ENCODE peak calls at places on chromosomes 16 and 17, in four cellular contexts. I, X, Y and N are unnamed samples.

GRCh38 chr16:85428899-85429775 is 184.0 kb upstream of the GSE1 start:
- DNase-seq in Y (no peak), I (no peak), X (no peak), N (no peak)

GRCh38 chr17:62708587-62708986 is 81.1 kb downstream of the MRC2 start:
- DNase-seq in I (no peak), Y (no peak), X (no peak), N (no peak)

GRCh38 chr16:11328172-11329079 is 16.8 kb upstream of the RMI2 start:
- DNase-seq in I (peak), Y (peak), X (peak), N (peak)

GRCh38 chr16:84159006-84159405 is 13.9 kb downstream of the DNAAF1 start:
- DNase-seq in X (no peak), Y (no peak), I (no peak), N (no peak)

GRCh38 chr17:32985357-32985756 is 6.3 kb upstream of the SPACA3 start:
- DNase-seq in X (no peak), I (no peak), Y (no peak), N (no peak)

GRCh38 chr16:81405702-81406113 is 38.9 kb upstream of the CMIP start:
- DNase-seq in Y (no peak), X (no peak), I (peak), N (no peak)

GRCh38 chr16:12124742-12125141 is 148.2 kb downstream of the SNX29 start:
- DNase-seq in X (no peak), I (no peak), Y (no peak), N (no peak)

GRCh38 chr16:27123795-27124194 is 57.1 kb downstream of the C16orf82 start:
- DNase-seq in X (no peak), Y (no peak), I (no peak), N (no peak)

GRCh38 chr17:54888254-54888653 is 12.4 kb upstream of the TOM1L1 start:
- DNase-seq in X (no peak), Y (no peak), I (no peak), N (no peak)

GRCh38 chr17:45371414-45372324 is 54.8 kb upstream of the MAP3K14 start:
- DNase-seq in I (peak), Y (peak), X (peak), N (peak)

GRCh38 chr16:53090591-53091507 is 36.1 kb downstream of the CHD9 start:
- DNase-seq in I (peak), X (peak), Y (peak), N (peak)

GRCh38 chr17:81519284-81520020 is 6.9 kb upstream of the ACTG1 start:
- DNase-seq in Y (no peak), X (no peak), I (peak), N (peak)

GRCh38 chr17:73292031-73292531 is 19.7 kb downstream of the CDC42EP4 start:
- DNase-seq in I (peak), Y (no peak), X (no peak), N (no peak)

GRCh38 chr16:78984887-78985464 is 615.6 kb downstream of the MAF start:
- DNase-seq in Y (no peak), I (no peak), X (no peak), N (no peak)

GRCh38 chr16:75043175-75043937 is 44.5 kb downstream of the ZNRF1 start:
- DNase-seq in I (no peak), X (no peak), Y (no peak), N (no peak)

GRCh38 chr16:79758615-79759346 is 158.2 kb upstream of the MAF start:
- DNase-seq in Y (no peak), X (no peak), I (no peak), N (no peak)

GRCh38 chr16:81544691-81545365 is 100.2 kb downstream of the CMIP start:
- DNase-seq in Y (no peak), X (no peak), I (no peak), N (no peak)

GRCh38 chr17:55348749-55349354 is 72.8 kb downstream of the MMD start:
- DNase-seq in I (peak), X (no peak), Y (peak), N (peak)

GRCh38 chr17:64003526-64004121 is 5.5 kb downstream of the PRR29 start:
- DNase-seq in X (no peak), I (peak), Y (no peak), N (no peak)

GRCh38 chr16:73172621-73173312 is 124.8 kb upstream of the ZFHX3 start:
- DNase-seq in X (peak), I (peak), Y (peak), N (peak)

GRCh38 chr16:85234310-85235235 is 122.3 kb upstream of the CIBAR2 start:
- DNase-seq in X (peak), I (peak), Y (peak), N (peak)

GRCh38 chr17:29140631-29141483 is 39.3 kb downstream of the MYO18A start:
- DNase-seq in Y (no peak), X (no peak), I (no peak), N (no peak)

GRCh38 chr17:30363715-30364202 is 15.0 kb upstream of the CPD start:
- DNase-seq in Y (no peak), I (peak), X (no peak), N (no peak)

GRCh38 chr16:14955546-14956231 is 18.4 kb downstream of the NPIPA1 start:
- DNase-seq in Y (no peak), X (no peak), I (peak), N (no peak)

GRCh38 chr17:48184721-48185120 is 77.2 kb downstream of the SNX11 start:
- DNase-seq in X (no peak), Y (no peak), I (no peak), N (no peak)

GRCh38 chr17:50087246-50087911 is 7.8 kb upstream of the PDK2 start:
- DNase-seq in I (peak), X (peak), Y (peak), N (peak)

GRCh38 chr16:75250089-75250808 is 1.2 kb downstream of the BCAR1 start:
- DNase-seq in Y (no peak), I (no peak), X (no peak), N (no peak)

GRCh38 chr16:83137326-83137770 is 510.6 kb downstream of the CDH13 start:
- DNase-seq in Y (no peak), I (peak), X (no peak), N (peak)

GRCh38 chr16:26175944-26176343 is 484.2 kb downstream of the HS3ST4 start:
- DNase-seq in X (no peak), Y (no peak), I (no peak), N (no peak)

GRCh38 chr16:85856054-85856453 is 42.9 kb upstream of the IRF8 start:
- DNase-seq in Y (no peak), X (no peak), I (no peak), N (no peak)

GRCh38 chr17:31510273-31511175 is 119.0 kb downstream of the RAB11FIP4 start:
- DNase-seq in Y (no peak), I (no peak), X (no peak), N (no peak)

GRCh38 chr17:7219812-7220592 is at the start of the genes ACADVL and DLG4:
- DNase-seq in I (peak), X (peak), Y (peak), N (peak)

GRCh38 chr17:8005357-8005756 is 2.9 kb downstream of the GUCY2D start:
- DNase-seq in Y (no peak), X (no peak), I (no peak), N (no peak)

GRCh38 chr16:11080999-11081630 is 136.8 kb downstream of the CLEC16A start:
- DNase-seq in Y (no peak), X (no peak), I (no peak), N (no peak)

GRCh38 chr17:949623-950338 is 29.8 kb downstream of the NXN start:
- DNase-seq in Y (no peak), X (no peak), I (no peak), N (no peak)

GRCh38 chr17:953767-954166 is 25.8 kb downstream of the NXN start:
- DNase-seq in Y (no peak), X (no peak), I (no peak), N (no peak)

GRCh38 chr17:954431-955164 is 25.0 kb downstream of the NXN start:
- DNase-seq in Y (no peak), X (no peak), I (no peak), N (peak)

GRCh38 chr17:948284-948852 is 31.2 kb downstream of the NXN start:
- DNase-seq in X (no peak), Y (no peak), I (no peak), N (no peak)

DNA sequence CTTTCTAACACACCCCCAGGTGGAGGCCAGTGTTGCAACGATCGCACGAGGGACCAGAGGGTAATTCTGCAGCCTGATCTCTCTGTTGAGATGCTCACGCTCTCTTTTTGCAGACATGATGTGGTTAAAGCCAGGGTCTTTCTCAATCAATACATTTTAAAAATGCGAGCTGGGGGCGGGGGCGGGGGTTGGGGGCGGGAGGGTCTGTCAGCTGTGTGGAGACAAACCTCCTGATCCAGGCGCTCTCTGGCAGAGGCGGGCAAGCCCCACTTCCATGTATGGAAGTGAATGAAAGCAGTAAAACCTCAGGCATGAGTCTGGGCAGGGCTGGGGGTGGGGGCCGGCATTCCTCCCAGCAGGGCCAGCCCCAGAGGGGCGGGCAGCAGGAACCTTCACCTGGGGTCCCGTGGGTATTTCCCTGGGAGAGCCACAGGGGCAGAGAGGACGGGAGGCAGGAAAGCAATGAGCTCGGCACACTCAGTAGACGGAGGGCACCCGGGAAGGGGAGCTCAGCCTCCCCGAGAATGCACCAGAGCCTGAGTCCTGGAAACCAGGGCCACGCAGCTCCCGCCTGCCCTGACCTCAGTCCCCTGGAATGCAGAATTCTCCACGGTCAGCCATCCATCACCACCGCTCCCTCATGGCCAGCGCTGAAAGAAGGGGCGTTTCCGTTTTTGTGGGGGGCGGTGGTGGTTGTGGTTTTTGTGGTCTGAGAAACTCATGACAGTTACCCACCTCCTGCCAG is 28.0 kb downstream of the NXN start:
- DNase-seq in X (no peak), I (peak), Y (no peak), N (peak)
- TF ChIP-seq POLR2A in X (no peak), I (no peak), Y (no peak), N (no peak)

GRCh38 chr17:2709173-2709661 is 2.3 kb downstream of the CLUH start:
- DNase-seq in X (no peak), Y (no peak), I (peak), N (no peak)
- TF ChIP-seq POLR2A in X (no peak), Y (no peak), I (no peak), N (no peak)

GRCh38 chr17:76079577-76080206 is 710 bp downstream of the ZACN start:
- DNase-seq in Y (no peak), I (no peak), X (no peak), N (no peak)

GRCh38 chr17:76078859-76079576 is at the start of gene ZACN:
- DNase-seq in Y (no peak), X (no peak), I (no peak), N (no peak)

GRCh38 chr17:76081295-76082210 is 2.6 kb downstream of the ZACN start:
- DNase-seq in I (no peak), Y (no peak), X (no peak), N (no peak)

GRCh38 chr17:76080934-76081287 is 1.9 kb downstream of the ZACN start:
- DNase-seq in Y (no peak), I (no peak), X (no peak), N (no peak)

GRCh38 chr17:76080207-76080933 is 1.4 kb downstream of the ZACN start:
- DNase-seq in I (no peak), Y (no peak), X (no peak), N (no peak)
- TF ChIP-seq POLR2A in I (no peak), Y (no peak), X (no peak), N (no peak)

GRCh38 chr16:55489956-55490265 is 10.9 kb downstream of the MMP2 start:
- DNase-seq in I (no peak), Y (no peak), X (no peak), N (no peak)

GRCh38 chr16:55488306-55488705 is 9.3 kb downstream of the MMP2 start:
- DNase-seq in X (no peak), Y (no peak), I (no peak), N (peak)

GRCh38 chr16:55489119-55489955 is 10.3 kb downstream of the MMP2 start:
- DNase-seq in I (no peak), X (no peak), Y (no peak), N (no peak)

GRCh38 chr16:55490301-55490700 is 11.3 kb downstream of the MMP2 start:
- DNase-seq in Y (no peak), X (no peak), I (no peak), N (no peak)

DNA sequence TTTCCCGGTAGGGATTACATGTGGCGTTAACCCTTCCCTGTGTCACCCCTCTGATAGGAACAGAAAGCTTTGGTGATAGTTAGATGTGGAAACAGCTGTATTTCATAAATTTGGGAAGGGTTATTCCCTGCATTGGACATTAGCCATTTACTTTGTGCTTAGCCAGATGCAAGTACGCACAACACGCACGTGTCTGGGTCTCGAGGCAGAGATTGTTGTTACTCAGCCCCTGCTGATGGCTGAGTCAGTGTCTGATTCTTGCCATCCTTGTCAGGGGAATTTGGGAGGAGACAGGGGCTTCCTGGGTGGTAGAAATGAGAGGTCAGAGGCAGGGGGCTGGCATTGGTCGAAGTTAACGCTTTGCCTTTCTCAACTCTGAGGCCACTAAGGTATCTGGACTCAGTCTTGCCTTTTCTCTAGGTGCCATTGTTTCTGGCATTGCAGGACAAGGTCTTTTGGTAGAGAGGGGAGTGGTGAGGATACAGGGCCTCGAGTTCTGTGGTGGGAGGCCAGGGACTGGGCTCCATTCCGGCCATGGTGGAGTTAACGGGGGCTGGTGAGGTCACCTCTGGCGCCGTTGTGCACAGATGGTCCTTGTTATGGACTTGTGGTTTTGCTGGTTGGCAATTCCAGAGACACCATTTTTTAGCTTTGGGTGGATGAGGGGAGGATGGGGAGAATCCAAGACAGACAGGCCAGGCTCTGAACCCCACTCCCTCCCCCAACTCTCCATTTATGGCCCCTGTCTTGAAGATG is 8.2 kb downstream of the MMP2 start:
- DNase-seq in I (no peak), Y (peak), X (peak), N (peak)
- TF ChIP-seq POLR2A in I (no peak), Y (no peak), X (no peak), N (no peak)

DNA sequence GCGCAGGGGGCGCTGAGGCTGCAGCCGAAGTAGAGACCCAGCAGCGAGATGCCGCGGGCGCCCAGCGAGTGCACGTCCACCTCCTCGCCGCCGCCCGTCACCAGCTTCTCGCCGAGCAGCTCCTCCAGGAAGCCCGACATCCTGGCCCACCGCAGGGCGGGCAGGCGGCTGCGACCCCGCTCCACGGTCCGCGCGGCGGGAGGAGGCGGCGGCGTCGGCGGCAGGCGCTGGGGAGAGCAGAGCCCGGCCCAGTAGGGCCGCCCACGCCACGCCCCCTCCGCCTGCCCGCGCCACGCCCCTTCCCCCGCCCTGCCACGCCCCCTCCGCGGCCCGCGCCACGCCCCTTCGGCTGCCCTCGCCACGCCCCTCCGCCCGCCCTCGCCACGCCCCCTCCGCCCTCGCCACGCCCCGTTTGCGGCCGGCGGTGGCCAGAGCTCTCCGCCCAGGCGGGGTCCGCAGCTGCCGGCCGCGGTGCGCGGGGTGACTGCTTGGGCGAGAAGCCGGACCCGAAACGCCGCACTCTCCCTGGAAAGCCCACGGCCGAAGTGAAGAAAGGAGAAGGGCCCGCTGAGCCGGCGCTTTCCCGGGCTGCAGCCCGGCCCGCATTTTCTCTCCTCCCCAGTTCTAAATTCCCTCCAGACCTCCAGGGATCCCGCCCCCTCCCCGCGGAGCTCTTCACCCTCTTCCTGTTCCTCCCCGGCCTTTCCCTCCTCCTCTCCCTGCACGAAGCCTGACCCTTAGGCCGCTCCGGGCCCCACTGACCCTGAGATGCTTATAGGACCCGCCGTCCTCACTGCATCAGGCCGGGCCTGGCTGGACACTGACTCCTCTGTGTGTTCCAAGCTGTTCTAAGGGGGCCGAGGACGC is at the start of gene NXN:
- DNase-seq in Y (peak), I (peak), X (peak), N (peak)
- TF ChIP-seq POLR2A in Y (peak), I (no peak), X (no peak), N (peak)

DNA sequence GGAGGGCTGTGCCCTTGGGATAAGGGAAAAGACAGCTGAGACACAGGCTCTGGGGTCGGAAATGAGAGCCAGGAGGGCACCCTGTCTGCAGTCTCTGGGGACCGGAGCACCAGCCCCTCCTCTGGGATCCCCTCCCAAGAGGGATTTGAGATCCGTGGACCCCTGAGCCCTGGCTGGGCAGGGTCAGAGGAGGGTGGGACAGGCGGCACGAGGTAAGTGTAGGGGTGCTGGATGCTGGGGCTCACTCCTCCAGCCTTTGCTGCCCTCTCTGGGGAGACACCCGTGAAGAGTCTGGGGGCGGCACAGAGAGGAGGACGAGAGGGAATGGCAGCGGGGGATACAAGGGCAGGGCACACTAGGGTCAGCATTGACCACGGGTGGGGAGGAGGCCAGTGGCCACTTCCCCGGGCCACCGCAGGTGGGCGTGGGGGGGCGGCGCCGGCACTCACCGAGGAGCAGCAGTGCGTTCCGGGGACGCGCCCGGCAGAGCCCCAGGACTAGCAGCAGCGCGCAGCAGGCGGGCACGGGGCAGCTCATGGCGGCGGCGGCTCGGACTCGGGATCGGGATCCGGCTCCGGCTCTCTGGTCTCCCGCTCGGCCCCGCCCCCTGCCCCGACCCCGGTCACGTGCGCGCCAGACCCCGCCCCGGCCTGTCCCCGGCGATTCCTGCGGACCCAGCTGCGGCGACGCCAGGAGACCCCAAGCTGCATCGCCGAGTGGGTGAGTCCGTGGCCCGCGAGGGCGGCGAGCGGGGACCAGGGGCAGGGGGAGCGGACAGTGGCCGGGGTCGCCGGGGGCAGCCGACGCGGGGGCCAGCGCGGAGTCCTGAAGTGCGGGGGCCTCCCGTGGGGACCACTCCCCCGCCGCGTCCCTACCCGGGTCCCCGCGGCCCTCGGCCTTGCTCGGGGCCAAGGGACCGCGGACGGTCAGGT is at the start of the genes SGSH and SLC26A11:
- DNase-seq in I (peak), Y (peak), X (peak), N (peak)
- TF ChIP-seq POLR2A in I (no peak), Y (peak), X (no peak), N (no peak)

GRCh38 chr17:44212507-44213402 is 6.7 kb downstream of the UBTF start:
- DNase-seq in X (no peak), Y (no peak), I (peak), N (no peak)

GRCh38 chr17:44210342-44211192 is 8.9 kb downstream of the UBTF start:
- DNase-seq in I (peak), X (no peak), Y (peak), N (peak)

GRCh38 chr17:44209786-44210341 is 9.6 kb downstream of the UBTF start:
- DNase-seq in Y (no peak), X (no peak), I (no peak), N (no peak)

GRCh38 chr17:44213403-44214229 is 5.9 kb downstream of the UBTF start:
- DNase-seq in X (no peak), Y (no peak), I (no peak), N (no peak)

GRCh38 chr17:44211281-44212265 is 7.9 kb downstream of the UBTF start:
- DNase-seq in Y (no peak), I (peak), X (no peak), N (no peak)
- TF ChIP-seq POLR2A in Y (no peak), I (no peak), X (no peak), N (no peak)